ENCODE peak calls at places on chromosomes 6 and 20, in seven cellular contexts. P, T, V, G, W, F and R are unnamed samples.

GRCh38 chr6:151389640-151390275 is 1.6 kb downstream of the ZBTB2 start:
- DNase-seq in P (no peak), T (no peak), V (peak), G (peak), W (peak), F (peak), R (peak)

GRCh38 chr20:48831702-48832422 is 4.1 kb upstream of the PREX1 start:
- DNase-seq in P (no peak), T (peak), V (no peak), G (peak), W (peak), F (no peak), R (no peak)

GRCh38 chr6:130839379-130839778 is 12.2 kb downstream of the SMLR1 start:
- DNase-seq in P (no peak), T (no peak), V (no peak), G (no peak), W (no peak), F (no peak), R (no peak)

GRCh38 chr6:54856137-54856536 is 9.6 kb downstream of the FAM83B start:
- DNase-seq in P (no peak), T (no peak), V (no peak), G (no peak), W (no peak), F (no peak), R (peak)

GRCh38 chr6:165864925-165865324 is 201.9 kb upstream of the PDE10A start:
- DNase-seq in P (no peak), T (no peak), V (no peak), G (no peak), W (no peak), F (no peak), R (no peak)

GRCh38 chr6:116682334-116682712 is 1.3 kb downstream of the KPNA5 start:
- DNase-seq in P (peak), T (no peak), V (peak), G (peak), W (peak), F (peak), R (no peak)

GRCh38 chr6:125810435-125810834 is 19.7 kb downstream of the NCOA7 start:
- DNase-seq in P (no peak), T (no peak), V (peak), G (no peak), W (no peak), F (no peak), R (no peak)

GRCh38 chr6:88958842-88959241 is 4.6 kb downstream of the RNGTT start:
- DNase-seq in P (no peak), T (no peak), V (no peak), G (no peak), W (no peak), F (no peak), R (no peak)